ENCODE peak calls at places on chromosomes 5 and 9, in nine cellular contexts. One of them, this sample, is unnamed.

GRCh38 chr9:21056931-21057330 is 20.8 kb downstream of the IFNB1 start:
- DNase-seq in cardiac muscle cell: no peak
- DNase-seq in adrenal gland: no peak
- DNase-seq in foreskin fibroblast: peak
- DNase-seq in NB4: no peak
- DNase-seq in hepatocyte: no peak
- DNase-seq in heart left ventricle: no peak
- DNase-seq in AG09309: no peak
- DNase-seq in transverse colon: no peak
- DNase-seq in this sample: peak

GRCh38 chr5:72498284-72498683 is 8.9 kb downstream of the ZNF366 start:
- DNase-seq in adrenal gland: no peak
- DNase-seq in transverse colon: no peak
- DNase-seq in NB4: no peak
- DNase-seq in AG09309: no peak
- DNase-seq in heart left ventricle: no peak
- DNase-seq in hepatocyte: no peak
- DNase-seq in foreskin fibroblast: no peak
- DNase-seq in cardiac muscle cell: no peak
- DNase-seq in this sample: no peak

GRCh38 chr5:108743344-108743743 is 4.4 kb upstream of the FER start:
- DNase-seq in NB4: no peak
- DNase-seq in transverse colon: no peak
- DNase-seq in adrenal gland: no peak
- DNase-seq in AG09309: no peak
- DNase-seq in foreskin fibroblast: no peak
- DNase-seq in hepatocyte: no peak
- DNase-seq in heart left ventricle: no peak
- DNase-seq in cardiac muscle cell: no peak
- DNase-seq in this sample: no peak

GRCh38 chr5:42974546-42974945 is 65.6 kb downstream of the ANXA2R start:
- DNase-seq in cardiac muscle cell: no peak
- DNase-seq in transverse colon: no peak
- DNase-seq in AG09309: no peak
- DNase-seq in adrenal gland: no peak
- DNase-seq in hepatocyte: no peak
- DNase-seq in foreskin fibroblast: peak
- DNase-seq in heart left ventricle: no peak
- DNase-seq in NB4: no peak
- DNase-seq in this sample: peak

GRCh38 chr9:126724226-126724625 is 80.6 kb upstream of the ZBTB43 start:
- DNase-seq in cardiac muscle cell: no peak
- DNase-seq in foreskin fibroblast: no peak
- DNase-seq in AG09309: no peak
- DNase-seq in hepatocyte: no peak
- DNase-seq in NB4: no peak
- DNase-seq in adrenal gland: no peak
- DNase-seq in heart left ventricle: no peak
- DNase-seq in transverse colon: no peak
- DNase-seq in this sample: no peak

GRCh38 chr9:68533678-68534077 is 7.0 kb downstream of the TMEM252 start:
- DNase-seq in hepatocyte: peak
- DNase-seq in cardiac muscle cell: peak
- DNase-seq in adrenal gland: no peak
- DNase-seq in transverse colon: no peak
- DNase-seq in AG09309: no peak
- DNase-seq in NB4: no peak
- DNase-seq in heart left ventricle: no peak
- DNase-seq in foreskin fibroblast: no peak
- DNase-seq in this sample: no peak

GRCh38 chr5:26921439-26921838 is 116.9 kb downstream of the CDH9 start:
- DNase-seq in hepatocyte: no peak
- DNase-seq in cardiac muscle cell: no peak
- DNase-seq in NB4: no peak
- DNase-seq in foreskin fibroblast: no peak
- DNase-seq in adrenal gland: no peak
- DNase-seq in heart left ventricle: no peak
- DNase-seq in transverse colon: no peak
- DNase-seq in AG09309: no peak
- DNase-seq in this sample: no peak

GRCh38 chr9:89844535-89844934 is 239.7 kb downstream of the GADD45G start:
- DNase-seq in NB4: no peak
- DNase-seq in AG09309: no peak
- DNase-seq in cardiac muscle cell: no peak
- DNase-seq in foreskin fibroblast: no peak
- DNase-seq in transverse colon: no peak
- DNase-seq in heart left ventricle: no peak
- DNase-seq in hepatocyte: no peak
- DNase-seq in adrenal gland: no peak
- DNase-seq in this sample: no peak

GRCh38 chr5:13201022-13201421 is 743.5 kb downstream of the DNAH5 start:
- DNase-seq in hepatocyte: no peak
- DNase-seq in NB4: no peak
- DNase-seq in cardiac muscle cell: no peak
- DNase-seq in transverse colon: no peak
- DNase-seq in AG09309: no peak
- DNase-seq in foreskin fibroblast: no peak
- DNase-seq in heart left ventricle: no peak
- DNase-seq in adrenal gland: no peak
- DNase-seq in this sample: no peak

GRCh38 chr9:74125916-74126315 is 371.2 kb upstream of the RORB start:
- DNase-seq in hepatocyte: no peak
- DNase-seq in heart left ventricle: no peak
- DNase-seq in transverse colon: no peak
- DNase-seq in adrenal gland: no peak
- DNase-seq in foreskin fibroblast: no peak
- DNase-seq in NB4: no peak
- DNase-seq in cardiac muscle cell: no peak
- DNase-seq in AG09309: no peak
- DNase-seq in this sample: no peak

GRCh38 chr9:116494815-116495634 is 192.1 kb upstream of the TRIM32 start:
- DNase-seq in transverse colon: peak
- DNase-seq in hepatocyte: peak
- DNase-seq in NB4: peak
- DNase-seq in foreskin fibroblast: no peak
- DNase-seq in cardiac muscle cell: peak
- DNase-seq in heart left ventricle: no peak
- DNase-seq in adrenal gland: no peak
- DNase-seq in AG09309: no peak
- DNase-seq in this sample: no peak

GRCh38 chr5:31396611-31397295 is 135.1 kb downstream of the DROSHA start:
- DNase-seq in hepatocyte: no peak
- DNase-seq in adrenal gland: no peak
- DNase-seq in cardiac muscle cell: no peak
- DNase-seq in NB4: peak
- DNase-seq in foreskin fibroblast: no peak
- DNase-seq in heart left ventricle: no peak
- DNase-seq in AG09309: no peak
- DNase-seq in transverse colon: no peak
- DNase-seq in this sample: no peak

GRCh38 chr5:65790371-65791163 is 68.6 kb downstream of the NLN start:
- DNase-seq in transverse colon: no peak
- DNase-seq in AG09309: no peak
- DNase-seq in NB4: peak
- DNase-seq in foreskin fibroblast: no peak
- DNase-seq in heart left ventricle: no peak
- DNase-seq in hepatocyte: no peak
- DNase-seq in cardiac muscle cell: no peak
- DNase-seq in adrenal gland: no peak
- DNase-seq in this sample: no peak

GRCh38 chr5:71887680-71888079 is 168.6 kb downstream of the CARTPT start:
- DNase-seq in foreskin fibroblast: peak
- DNase-seq in adrenal gland: peak
- DNase-seq in cardiac muscle cell: peak
- DNase-seq in AG09309: peak
- DNase-seq in NB4: peak
- DNase-seq in heart left ventricle: no peak
- DNase-seq in transverse colon: no peak
- DNase-seq in hepatocyte: peak
- DNase-seq in this sample: peak

GRCh38 chr9:120876842-120877240 is at the start of gene PHF19:
- DNase-seq in hepatocyte: no peak
- DNase-seq in AG09309: no peak
- DNase-seq in heart left ventricle: peak
- DNase-seq in adrenal gland: no peak
- DNase-seq in transverse colon: no peak
- DNase-seq in foreskin fibroblast: peak
- DNase-seq in NB4: no peak
- DNase-seq in cardiac muscle cell: no peak
- DNase-seq in this sample: no peak

DNA sequence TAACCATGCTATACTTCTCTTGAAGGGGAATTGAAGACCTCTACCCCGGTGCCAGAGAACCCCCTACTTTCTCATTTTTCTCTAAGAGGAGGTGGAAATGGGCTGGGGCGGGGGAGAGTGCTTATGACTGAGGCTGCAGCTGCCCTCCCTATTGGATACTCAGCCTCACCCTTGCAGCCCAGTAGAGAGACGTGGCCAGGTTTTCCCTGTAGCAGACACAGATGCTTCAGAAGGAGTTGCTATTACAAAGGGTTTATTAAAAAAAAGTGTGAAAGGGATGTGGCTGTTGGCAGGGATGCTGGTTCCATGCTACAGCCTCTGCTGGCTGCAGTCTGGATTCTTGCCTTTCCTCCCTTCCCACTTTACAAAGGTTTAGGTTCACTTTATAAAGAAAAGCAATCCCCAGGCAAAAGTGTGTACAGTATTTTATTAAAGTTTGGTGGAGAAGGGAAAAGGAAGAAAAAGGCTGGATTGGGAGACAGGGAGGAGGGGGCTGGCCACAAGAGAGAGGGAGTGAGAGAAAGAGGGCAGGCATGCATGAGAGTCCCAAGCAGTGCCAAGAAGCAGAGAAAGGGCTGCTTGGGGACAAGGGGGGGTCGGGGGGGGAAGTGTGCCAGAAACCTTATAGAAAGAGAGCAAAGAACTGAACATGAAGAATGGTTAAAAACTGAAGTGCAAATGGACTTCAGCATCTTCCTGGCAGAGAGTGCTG is 29.5 kb upstream of the NFIB start:
- DNase-seq in hepatocyte: no peak
- DNase-seq in transverse colon: no peak
- DNase-seq in NB4: no peak
- DNase-seq in heart left ventricle: no peak
- DNase-seq in adrenal gland: no peak
- DNase-seq in AG09309: no peak
- DNase-seq in foreskin fibroblast: no peak
- DNase-seq in cardiac muscle cell: no peak
- DNase-seq in this sample: no peak
- H3K4me3 ChIP-seq in hepatocyte: no peak
- H3K4me3 ChIP-seq in transverse colon: no peak
- H3K4me3 ChIP-seq in NB4: no peak
- H3K4me3 ChIP-seq in heart left ventricle: peak
- H3K4me3 ChIP-seq in adrenal gland: no peak
- H3K4me3 ChIP-seq in AG09309: no peak
- H3K4me3 ChIP-seq in foreskin fibroblast: no peak
- H3K4me3 ChIP-seq in cardiac muscle cell: no peak
- H3K4me3 ChIP-seq in this sample: no peak

GRCh38 chr9:69933445-69933844 is 110.2 kb upstream of the MAMDC2 start:
- DNase-seq in heart left ventricle: no peak
- DNase-seq in foreskin fibroblast: no peak
- DNase-seq in NB4: no peak
- DNase-seq in AG09309: no peak
- DNase-seq in cardiac muscle cell: no peak
- DNase-seq in adrenal gland: no peak
- DNase-seq in transverse colon: no peak
- DNase-seq in hepatocyte: no peak
- DNase-seq in this sample: no peak

GRCh38 chr9:69936427-69936826 is 107.2 kb upstream of the MAMDC2 start:
- DNase-seq in NB4: no peak
- DNase-seq in hepatocyte: no peak
- DNase-seq in AG09309: no peak
- DNase-seq in heart left ventricle: no peak
- DNase-seq in adrenal gland: no peak
- DNase-seq in cardiac muscle cell: no peak
- DNase-seq in transverse colon: no peak
- DNase-seq in foreskin fibroblast: peak
- DNase-seq in this sample: no peak

GRCh38 chr9:69925452-69925851 is 104.8 kb downstream of the CFAP95 start:
- DNase-seq in cardiac muscle cell: no peak
- DNase-seq in foreskin fibroblast: no peak
- DNase-seq in transverse colon: no peak
- DNase-seq in AG09309: no peak
- DNase-seq in NB4: no peak
- DNase-seq in hepatocyte: no peak
- DNase-seq in heart left ventricle: no peak
- DNase-seq in adrenal gland: no peak
- DNase-seq in this sample: no peak

GRCh38 chr9:69932901-69933300 is 110.7 kb upstream of the MAMDC2 start:
- DNase-seq in transverse colon: no peak
- DNase-seq in AG09309: no peak
- DNase-seq in hepatocyte: peak
- DNase-seq in adrenal gland: no peak
- DNase-seq in NB4: peak
- DNase-seq in foreskin fibroblast: no peak
- DNase-seq in cardiac muscle cell: no peak
- DNase-seq in heart left ventricle: no peak
- DNase-seq in this sample: no peak

DNA sequence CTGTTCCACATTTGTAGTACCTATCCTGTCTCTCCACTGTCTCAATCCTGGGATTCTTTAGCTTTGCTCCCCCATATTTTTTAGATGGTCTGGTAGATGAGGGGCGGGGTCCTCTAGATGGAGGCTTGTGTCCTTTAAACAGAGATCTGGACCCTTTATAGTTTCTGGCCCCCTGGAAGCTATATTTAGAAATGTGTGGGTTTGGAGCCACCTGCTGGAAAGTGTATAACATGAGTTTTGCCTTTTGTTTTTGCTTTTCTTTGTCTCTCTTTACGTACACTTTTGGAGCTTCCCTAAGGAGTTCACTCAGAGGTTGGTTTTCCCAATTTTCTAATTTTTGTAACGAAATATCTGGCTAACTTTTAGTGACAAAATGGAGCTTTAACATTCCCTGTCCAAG is 110.7 kb downstream of the CFAP95 start:
- DNase-seq in adrenal gland: no peak
- DNase-seq in AG09309: no peak
- DNase-seq in heart left ventricle: no peak
- DNase-seq in cardiac muscle cell: no peak
- DNase-seq in NB4: peak
- DNase-seq in hepatocyte: peak
- DNase-seq in foreskin fibroblast: no peak
- DNase-seq in transverse colon: no peak
- DNase-seq in this sample: no peak
- TF ChIP-seq CTCF in adrenal gland: no peak
- TF ChIP-seq CTCF in AG09309: peak
- TF ChIP-seq CTCF in heart left ventricle: no peak
- TF ChIP-seq CTCF in cardiac muscle cell: peak
- TF ChIP-seq CTCF in NB4: no peak
- TF ChIP-seq CTCF in hepatocyte: peak
- TF ChIP-seq CTCF in foreskin fibroblast: peak
- TF ChIP-seq CTCF in transverse colon: no peak
- TF ChIP-seq CTCF in this sample: peak

GRCh38 chr5:140342896-140343295 is 3.5 kb downstream of the HBEGF start:
- DNase-seq in AG09309: no peak
- DNase-seq in transverse colon: no peak
- DNase-seq in NB4: peak
- DNase-seq in cardiac muscle cell: no peak
- DNase-seq in foreskin fibroblast: no peak
- DNase-seq in heart left ventricle: no peak
- DNase-seq in adrenal gland: no peak
- DNase-seq in hepatocyte: no peak
- DNase-seq in this sample: no peak
- H3K4me3 ChIP-seq in AG09309: no peak
- H3K4me3 ChIP-seq in transverse colon: no peak
- H3K4me3 ChIP-seq in NB4: peak
- H3K4me3 ChIP-seq in cardiac muscle cell: no peak
- H3K4me3 ChIP-seq in foreskin fibroblast: no peak
- H3K4me3 ChIP-seq in heart left ventricle: no peak
- H3K4me3 ChIP-seq in adrenal gland: no peak
- H3K4me3 ChIP-seq in hepatocyte: no peak
- H3K4me3 ChIP-seq in this sample: no peak

GRCh38 chr9:129174724-129175514 is 3.1 kb downstream of the IER5L start:
- DNase-seq in adrenal gland: peak
- DNase-seq in transverse colon: peak
- DNase-seq in AG09309: peak
- DNase-seq in heart left ventricle: peak
- DNase-seq in foreskin fibroblast: peak
- DNase-seq in cardiac muscle cell: peak
- DNase-seq in hepatocyte: peak
- DNase-seq in NB4: peak
- DNase-seq in this sample: peak
- TF ChIP-seq CTCF in adrenal gland: peak
- TF ChIP-seq CTCF in transverse colon: no peak
- TF ChIP-seq CTCF in AG09309: peak
- TF ChIP-seq CTCF in heart left ventricle: no peak
- TF ChIP-seq CTCF in foreskin fibroblast: peak
- TF ChIP-seq CTCF in cardiac muscle cell: no peak
- TF ChIP-seq CTCF in hepatocyte: no peak
- TF ChIP-seq CTCF in NB4: peak
- TF ChIP-seq CTCF in this sample: peak